ENCODE peak calls at places on chromosomes 6 and 20, in seven cellular contexts. Q is amniotic epithelial cell; A is LoVo; T is SW 1271; S is fibroblast of the conjunctiva; D is activated naive CD8-positive, alpha-beta T cell treated with anti-CD3 and anti-CD28 coated beads, Interleukin-2, amount 10 ng/mL, durations not matched to agents 7 days and 5 days; Z is midbrain. V is an unnamed sample.

GRCh38 chr6:135346747-135347146 is 150.8 kb downstream of the AHI1 start:
- DNase-seq in Q (peak), A (no peak), T (no peak), S (no peak), D (no peak), Z (no peak), V (no peak)

GRCh38 chr6:190596-191395 is 101.5 kb upstream of the DUSP22 start:
- DNase-seq in Q (no peak), A (no peak), T (no peak), S (no peak), D (no peak), Z (no peak), V (no peak)

GRCh38 chr20:17669306-17669931 is 12.6 kb downstream of the RRBP1 start:
- DNase-seq in Q (no peak), A (no peak), T (no peak), S (no peak), D (no peak), Z (no peak), V (no peak)

GRCh38 chr6:150279533-150279932 is 89.3 kb upstream of the IYD start:
- DNase-seq in Q (no peak), A (no peak), T (no peak), S (no peak), D (no peak), Z (no peak), V (no peak)

GRCh38 chr6:42860481-42860880 is 18.9 kb upstream of the RPL7L1 start:
- DNase-seq in Q (no peak), A (no peak), T (no peak), S (no peak), D (no peak), Z (no peak), V (no peak)

GRCh38 chr6:37052027-37052628 is 46.7 kb downstream of the FGD2 start:
- DNase-seq in Q (no peak), A (no peak), T (no peak), S (no peak), D (no peak), Z (no peak), V (no peak)

GRCh38 chr20:12053348-12053747 is 135.7 kb downstream of the BTBD3 start:
- DNase-seq in Q (peak), A (no peak), T (peak), S (no peak), D (no peak), Z (no peak), V (no peak)

GRCh38 chr6:56902551-56903464 is 52.1 kb upstream of the BEND6 start:
- DNase-seq in Q (peak), A (peak), T (no peak), S (peak), D (no peak), Z (peak), V (peak)

GRCh38 chr6:44735631-44735963 is 348.1 kb downstream of the CDC5L start:
- DNase-seq in Q (peak), A (no peak), T (no peak), S (no peak), D (no peak), Z (no peak), V (no peak)

GRCh38 chr6:55666811-55667210 is 87.8 kb upstream of the HMGCLL1 start:
- DNase-seq in Q (no peak), A (no peak), T (no peak), S (no peak), D (no peak), Z (no peak), V (no peak)